ENCODE peak calls at places on chromosomes 6 and 20, in seven cellular contexts. One of them, this sample, is unnamed.

GRCh38 chr6:15533379-15534044 is 129.3 kb downstream of the DTNBP1 start:
- DNase-seq in activated gamma-delta T cell treated with Interleukin-2 at 50 U/mL for 16 hours: no peak
- DNase-seq in HFFc6: no peak
- DNase-seq in activated T-cell treated with anti-CD3 and anti-CD28 coated beads, Interleukin-2, amount 50 U/mL, for 4 hours: no peak
- DNase-seq in OCI-LY7: no peak
- DNase-seq in NCI-H1092: no peak
- DNase-seq in T-helper 22 cell: no peak
- DNase-seq in this sample: no peak

GRCh38 chr20:20520776-20521175 is 152.9 kb downstream of the INSM1 start:
- DNase-seq in activated gamma-delta T cell treated with Interleukin-2 at 50 U/mL for 16 hours: no peak
- DNase-seq in activated T-cell treated with anti-CD3 and anti-CD28 coated beads, Interleukin-2, amount 50 U/mL, for 4 hours: no peak
- DNase-seq in T-helper 22 cell: no peak
- DNase-seq in NCI-H1092: no peak
- DNase-seq in OCI-LY7: no peak
- DNase-seq in HFFc6: peak
- DNase-seq in this sample: no peak

GRCh38 chr6:85923013-85923430 is 280.3 kb upstream of the SYNCRIP start:
- DNase-seq in T-helper 22 cell: no peak
- DNase-seq in OCI-LY7: peak
- DNase-seq in NCI-H1092: no peak
- DNase-seq in activated T-cell treated with anti-CD3 and anti-CD28 coated beads, Interleukin-2, amount 50 U/mL, for 4 hours: no peak
- DNase-seq in activated gamma-delta T cell treated with Interleukin-2 at 50 U/mL for 16 hours: no peak
- DNase-seq in HFFc6: peak
- DNase-seq in this sample: no peak

GRCh38 chr6:79737172-79737571 is 106.0 kb downstream of the SH3BGRL2 start:
- DNase-seq in T-helper 22 cell: no peak
- DNase-seq in HFFc6: no peak
- DNase-seq in activated T-cell treated with anti-CD3 and anti-CD28 coated beads, Interleukin-2, amount 50 U/mL, for 4 hours: no peak
- DNase-seq in NCI-H1092: peak
- DNase-seq in activated gamma-delta T cell treated with Interleukin-2 at 50 U/mL for 16 hours: no peak
- DNase-seq in OCI-LY7: no peak
- DNase-seq in this sample: no peak

GRCh38 chr6:3194535-3195376 is 32.7 kb downstream of the TUBB2B start:
- DNase-seq in activated gamma-delta T cell treated with Interleukin-2 at 50 U/mL for 16 hours: no peak
- DNase-seq in T-helper 22 cell: no peak
- DNase-seq in HFFc6: no peak
- DNase-seq in OCI-LY7: no peak
- DNase-seq in activated T-cell treated with anti-CD3 and anti-CD28 coated beads, Interleukin-2, amount 50 U/mL, for 4 hours: no peak
- DNase-seq in NCI-H1092: no peak
- DNase-seq in this sample: no peak

GRCh38 chr6:165439928-165440554 is 130.6 kb upstream of the C6orf118 start:
- DNase-seq in HFFc6: peak
- DNase-seq in activated gamma-delta T cell treated with Interleukin-2 at 50 U/mL for 16 hours: no peak
- DNase-seq in OCI-LY7: peak
- DNase-seq in activated T-cell treated with anti-CD3 and anti-CD28 coated beads, Interleukin-2, amount 50 U/mL, for 4 hours: no peak
- DNase-seq in NCI-H1092: peak
- DNase-seq in T-helper 22 cell: no peak
- DNase-seq in this sample: no peak

GRCh38 chr6:79671605-79672266 is 40.6 kb downstream of the SH3BGRL2 start:
- DNase-seq in T-helper 22 cell: no peak
- DNase-seq in activated gamma-delta T cell treated with Interleukin-2 at 50 U/mL for 16 hours: peak
- DNase-seq in NCI-H1092: peak
- DNase-seq in activated T-cell treated with anti-CD3 and anti-CD28 coated beads, Interleukin-2, amount 50 U/mL, for 4 hours: peak
- DNase-seq in HFFc6: no peak
- DNase-seq in OCI-LY7: peak
- DNase-seq in this sample: peak

GRCh38 chr20:16397053-16397452 is 176.2 kb downstream of the KIF16B start:
- DNase-seq in HFFc6: no peak
- DNase-seq in activated T-cell treated with anti-CD3 and anti-CD28 coated beads, Interleukin-2, amount 50 U/mL, for 4 hours: no peak
- DNase-seq in activated gamma-delta T cell treated with Interleukin-2 at 50 U/mL for 16 hours: no peak
- DNase-seq in OCI-LY7: no peak
- DNase-seq in NCI-H1092: no peak
- DNase-seq in T-helper 22 cell: no peak
- DNase-seq in this sample: no peak

GRCh38 chr20:62808211-62808865 is 3.7 kb downstream of the OGFR start:
- DNase-seq in activated gamma-delta T cell treated with Interleukin-2 at 50 U/mL for 16 hours: peak
- DNase-seq in NCI-H1092: peak
- DNase-seq in HFFc6: no peak
- DNase-seq in T-helper 22 cell: peak
- DNase-seq in OCI-LY7: peak
- DNase-seq in activated T-cell treated with anti-CD3 and anti-CD28 coated beads, Interleukin-2, amount 50 U/mL, for 4 hours: peak
- DNase-seq in this sample: peak

GRCh38 chr6:27688014-27688586 is 215.2 kb upstream of the ZNF184 start:
- DNase-seq in activated gamma-delta T cell treated with Interleukin-2 at 50 U/mL for 16 hours: peak
- DNase-seq in T-helper 22 cell: peak
- DNase-seq in NCI-H1092: peak
- DNase-seq in HFFc6: peak
- DNase-seq in activated T-cell treated with anti-CD3 and anti-CD28 coated beads, Interleukin-2, amount 50 U/mL, for 4 hours: peak
- DNase-seq in OCI-LY7: peak
- DNase-seq in this sample: peak

This sample was measured in effector memory CD8-positive, alpha-beta T cell.